ENCODE peak calls at places on chromosomes 6 and 20, in four cellular contexts. One of them, this sample, is unnamed.

GRCh38 chr20:43568706-43569105 is 9.9 kb downstream of the SGK2 start:
- DNase-seq in fibroblast of pulmonary artery: no peak
- DNase-seq in NCI-H2029 treated with DMSO at 0.1 percent for 48 hours: no peak
- DNase-seq in progenitor cell of endocrine pancreas: no peak
- DNase-seq in this sample: no peak

GRCh38 chr6:144156334-144156733 is 6.0 kb downstream of the STX11 start:
- DNase-seq in fibroblast of pulmonary artery: peak; percentile 64
- DNase-seq in NCI-H2029 treated with DMSO at 0.1 percent for 48 hours: no peak
- DNase-seq in progenitor cell of endocrine pancreas: no peak
- DNase-seq in this sample: no peak

GRCh38 chr6:121823437-121823851 is 388.0 kb downstream of the GJA1 start:
- DNase-seq in fibroblast of pulmonary artery: peak; percentile 67
- DNase-seq in NCI-H2029 treated with DMSO at 0.1 percent for 48 hours: no peak
- DNase-seq in progenitor cell of endocrine pancreas: no peak
- DNase-seq in this sample: peak; percentile 20

GRCh38 chr6:12490904-12491571 is 200.9 kb downstream of the EDN1 start:
- DNase-seq in fibroblast of pulmonary artery: peak; percentile 94
- DNase-seq in NCI-H2029 treated with DMSO at 0.1 percent for 48 hours: no peak
- DNase-seq in progenitor cell of endocrine pancreas: no peak
- DNase-seq in this sample: no peak

GRCh38 chr20:31894980-31895675 is 24.7 kb downstream of the TTLL9 start:
- DNase-seq in fibroblast of pulmonary artery: peak; percentile 64
- DNase-seq in NCI-H2029 treated with DMSO at 0.1 percent for 48 hours: no peak
- DNase-seq in progenitor cell of endocrine pancreas: no peak
- DNase-seq in this sample: peak; percentile 38

GRCh38 chr6:42026540-42026939 is 23.8 kb upstream of the TAF8 start:
- DNase-seq in fibroblast of pulmonary artery: no peak
- DNase-seq in NCI-H2029 treated with DMSO at 0.1 percent for 48 hours: no peak
- DNase-seq in progenitor cell of endocrine pancreas: no peak
- DNase-seq in this sample: no peak

GRCh38 chr6:67606905-67607828 is 1027.9 kb upstream of the ADGRB3 start:
- DNase-seq in fibroblast of pulmonary artery: peak; percentile 66
- DNase-seq in NCI-H2029 treated with DMSO at 0.1 percent for 48 hours: peak; percentile 64
- DNase-seq in progenitor cell of endocrine pancreas: no peak
- DNase-seq in this sample: no peak

GRCh38 chr6:19231878-19232519 is 605.2 kb upstream of the ID4 start:
- DNase-seq in fibroblast of pulmonary artery: no peak
- DNase-seq in NCI-H2029 treated with DMSO at 0.1 percent for 48 hours: peak; percentile 81
- DNase-seq in progenitor cell of endocrine pancreas: no peak
- DNase-seq in this sample: no peak